ENCODE peak calls at places on chromosomes 6 and 20, in ten cellular contexts. E is IMR-90, R is astrocyte, P is foreskin keratinocyte, U is pancreas, J is uterus, F is MCF 10A, X is upper lobe of right lung, N is choroid plexus epithelial cell, T is heart right ventricle. O is an unnamed sample.

GRCh38 chr6:106973018-106973840 is 1.3 kb downstream of the CD24 start:
- DNase-seq in X (peak; percentile 65), R (no peak), U (peak; percentile 53), N (no peak), T (no peak), J (no peak), F (peak; percentile 7), E (no peak), P (peak; percentile 27), O (peak; percentile 62)

GRCh38 chr6:79719248-79719975 is 88.3 kb downstream of the SH3BGRL2 start:
- DNase-seq in T (no peak), E (peak; percentile 41), R (peak; percentile 82), P (no peak), F (peak; percentile 43), U (no peak), N (peak; percentile 55), J (no peak), X (no peak), O (no peak)

GRCh38 chr20:10172998-10173655 is 45.5 kb upstream of the SNAP25 start:
- DNase-seq in E (no peak), U (no peak), F (no peak), T (no peak), N (no peak), J (no peak), R (no peak), P (no peak), X (no peak), O (no peak)

GRCh38 chr6:148364056-148364844 is 21.6 kb downstream of the SASH1 start:
- DNase-seq in R (peak; percentile 67), E (peak; percentile 76), T (peak; percentile 51), F (peak; percentile 46), J (peak; percentile 37), X (no peak), P (no peak), U (no peak), N (peak; percentile 77), O (no peak)

GRCh38 chr20:41426361-41426900 is 59.8 kb upstream of the EMILIN3 start:
- DNase-seq in P (no peak), U (no peak), F (no peak), X (no peak), N (no peak), E (no peak), R (no peak), T (no peak), J (no peak), O (no peak)

GRCh38 chr20:57382516-57382915 is 8.7 kb upstream of the RBM38 start:
- DNase-seq in N (no peak), X (no peak), E (no peak), J (no peak), R (no peak), T (no peak), F (no peak), P (no peak), U (no peak), O (no peak)

GRCh38 chr6:44699082-44699481 is 311.6 kb downstream of the CDC5L start:
- DNase-seq in U (no peak), R (peak; percentile 72), T (no peak), F (no peak), J (no peak), X (no peak), N (no peak), E (no peak), P (no peak), O (no peak)

GRCh38 chr6:142881290-142881689 is 63.7 kb downstream of the HIVEP2 start:
- DNase-seq in U (no peak), E (peak; percentile 43), X (no peak), R (no peak), T (no peak), F (no peak), P (no peak), N (peak; percentile 55), J (no peak), O (no peak)

GRCh38 chr6:149250982-149251381 is 66.5 kb upstream of the TAB2 start:
- DNase-seq in T (no peak), F (no peak), J (no peak), E (no peak), X (no peak), N (peak; percentile 74), R (no peak), P (no peak), U (no peak), O (no peak)

GRCh38 chr6:168574699-168575195 is 133.8 kb downstream of the SMOC2 start:
- DNase-seq in F (no peak), T (no peak), U (no peak), P (no peak), R (no peak), E (no peak), N (no peak), J (peak; percentile 93), X (no peak), O (peak; percentile 71)

GRCh38 chr6:83815631-83816030 is 37.5 kb upstream of the RIPPLY2 start:
- DNase-seq in T (no peak), J (no peak), U (no peak), R (peak; percentile 11), E (no peak), P (peak; percentile 3), F (peak; percentile 41), X (no peak), N (peak; percentile 32), O (no peak)

GRCh38 chr20:47710665-47711045 is 74.6 kb downstream of the SULF2 start:
- DNase-seq in F (no peak), U (no peak), J (no peak), R (no peak), N (no peak), P (no peak), X (no peak), E (no peak), T (no peak), O (no peak)

GRCh38 chr6:17289491-17290106 is 8.4 kb downstream of the RBM24 start:
- DNase-seq in F (no peak), R (no peak), P (no peak), U (peak; percentile 18), J (peak; percentile 80), E (peak; percentile 60), T (peak; percentile 79), X (peak; percentile 79), N (no peak), O (peak; percentile 37)

GRCh38 chr6:169019727-169020491 is 233.7 kb downstream of the THBS2 start:
- DNase-seq in E (peak; percentile 14), R (no peak), X (no peak), N (no peak), T (no peak), F (peak; percentile 34), U (no peak), P (no peak), J (no peak), O (no peak)

GRCh38 chr6:69555239-69555638 is 241.6 kb downstream of the LMBRD1 start:
- DNase-seq in J (no peak), U (no peak), F (no peak), R (no peak), N (no peak), T (no peak), P (no peak), X (no peak), E (no peak), O (no peak)

GRCh38 chr20:44093249-44093582 is 93.8 kb downstream of the JPH2 start:
- DNase-seq in N (no peak), J (no peak), X (no peak), U (no peak), T (no peak), E (no peak), F (no peak), R (no peak), P (no peak), O (no peak)
- TF ChIP-seq CTCF in N (no peak), J (no peak), X (no peak), U (no peak), T (peak; percentile 13), E (no peak), F (peak; percentile 5), R (no peak), P (no peak), O (no peak)

GRCh38 chr6:86858970-86859369 is 78.4 kb upstream of the HTR1E start:
- DNase-seq in X (no peak), N (no peak), J (no peak), T (no peak), R (no peak), U (no peak), E (no peak), P (no peak), F (no peak), O (no peak)

GRCh38 chr6:86856937-86857563 is 80.3 kb upstream of the HTR1E start:
- DNase-seq in X (no peak), P (peak; percentile 27), N (peak; percentile 64), R (peak; percentile 3), U (no peak), J (no peak), E (peak; percentile 28), T (peak; percentile 9), F (peak; percentile 68), O (no peak)

GRCh38 chr6:86859513-86859912 is 77.8 kb upstream of the HTR1E start:
- DNase-seq in J (no peak), X (no peak), U (no peak), N (no peak), R (no peak), T (no peak), P (no peak), F (no peak), E (no peak), O (no peak)
- TF ChIP-seq CTCF in J (no peak), X (no peak), U (no peak), N (no peak), R (no peak), T (no peak), P (no peak), F (no peak), E (no peak), O (no peak)

DNA sequence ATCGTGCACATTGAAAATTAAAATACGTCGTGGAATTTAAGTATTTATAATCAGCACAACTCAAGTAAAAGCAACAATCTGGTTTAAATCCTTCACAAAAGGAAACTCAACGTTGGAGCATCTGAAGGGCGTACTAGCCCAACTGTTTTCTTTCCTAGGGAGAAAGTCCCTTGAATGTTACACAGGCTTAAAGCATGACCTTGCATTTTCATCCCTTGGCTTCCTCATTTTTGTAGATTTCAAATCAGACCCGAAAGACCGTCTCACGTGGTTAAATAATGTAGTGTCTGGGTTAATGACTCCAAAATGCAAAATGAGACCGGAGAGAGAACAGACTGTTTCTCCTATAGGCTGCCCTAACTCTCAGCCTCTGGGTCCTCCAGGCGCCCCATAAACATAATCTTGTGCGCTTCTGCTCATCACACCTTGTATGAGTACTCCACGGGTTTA is 249.2 kb upstream of the RREB1 start:
- DNase-seq in R (no peak), P (no peak), F (no peak), J (no peak), E (no peak), X (no peak), T (no peak), U (no peak), N (no peak), O (no peak)
- TF ChIP-seq CTCF in R (no peak), P (no peak), F (no peak), J (no peak), E (no peak), X (no peak), T (no peak), U (no peak), N (no peak), O (no peak)

DNA sequence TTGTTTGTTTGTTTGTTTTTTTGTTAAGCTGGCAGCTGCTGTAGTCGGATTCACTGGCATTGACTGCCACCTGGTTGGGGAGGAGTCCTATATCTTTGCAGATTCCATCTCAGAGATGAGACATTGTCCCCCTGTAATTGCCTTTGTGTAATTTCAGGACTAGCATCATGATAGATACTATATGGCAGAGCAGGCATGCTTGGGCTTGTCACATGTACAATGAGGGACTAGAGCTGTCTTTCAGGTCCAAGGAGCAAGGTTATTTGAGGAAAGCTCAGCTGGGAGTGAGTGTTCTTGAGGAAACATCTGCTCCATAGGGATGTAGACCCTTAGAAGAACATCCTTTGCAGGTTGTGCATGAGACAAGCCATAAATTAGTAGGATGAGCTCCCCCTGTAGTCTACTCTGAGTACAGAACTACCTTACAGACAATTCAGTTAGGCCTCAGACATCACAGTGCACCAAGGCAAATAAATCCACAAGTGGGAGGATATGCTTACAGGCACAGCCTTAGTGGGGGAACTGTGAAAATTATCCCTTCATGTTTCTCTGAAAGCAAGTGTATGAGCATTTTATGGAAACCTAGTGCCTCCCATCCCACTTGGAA is 62.1 kb downstream of the BMP2 start:
- DNase-seq in U (no peak), J (no peak), E (peak; percentile 1), X (no peak), T (no peak), N (peak; percentile 41), R (no peak), P (peak; percentile 74), F (peak; percentile 8), O (no peak)
- TF ChIP-seq CTCF in U (no peak), J (no peak), E (no peak), X (no peak), T (no peak), N (peak; percentile 51), R (peak; percentile 12), P (peak; percentile 37), F (peak; percentile 5), O (no peak)